ENCODE peak calls at places on chromosomes 1 and 21, in nine cellular contexts. One of them, this sample, is unnamed.

GRCh38 chr1:219699870-219700269 is 87.0 kb upstream of the ZC3H11B start:
- DNase-seq in SJSA1: no peak
- DNase-seq in A549: no peak
- DNase-seq in GM12864: no peak
- DNase-seq in brain microvascular endothelial cell: peak; percentile 88
- DNase-seq in mammary epithelial cell: peak; percentile 40
- DNase-seq in endodermal cell: no peak
- DNase-seq in HepG2: no peak
- DNase-seq in adrenal gland: no peak
- DNase-seq in this sample: no peak

GRCh38 chr1:169487561-169487960 is 1.8 kb upstream of the SLC19A2 start:
- DNase-seq in SJSA1: peak; percentile 33
- DNase-seq in A549: no peak
- DNase-seq in GM12864: no peak
- DNase-seq in brain microvascular endothelial cell: no peak
- DNase-seq in mammary epithelial cell: no peak
- DNase-seq in endodermal cell: no peak
- DNase-seq in HepG2: no peak
- DNase-seq in adrenal gland: no peak
- DNase-seq in this sample: no peak

GRCh38 chr1:164440222-164440621 is 118.8 kb upstream of the PBX1 start:
- DNase-seq in SJSA1: peak; percentile 39
- DNase-seq in A549: peak; percentile 42
- DNase-seq in GM12864: no peak
- DNase-seq in brain microvascular endothelial cell: peak; percentile 18
- DNase-seq in mammary epithelial cell: no peak
- DNase-seq in endodermal cell: peak; percentile 59
- DNase-seq in HepG2: no peak
- DNase-seq in adrenal gland: peak; percentile 71
- DNase-seq in this sample: peak; percentile 35

GRCh38 chr21:30408782-30409494 is 13.1 kb downstream of the KRTAP13-1 start:
- DNase-seq in SJSA1: peak; percentile 6
- DNase-seq in A549: peak; percentile 72
- DNase-seq in GM12864: no peak
- DNase-seq in brain microvascular endothelial cell: peak; percentile 47
- DNase-seq in mammary epithelial cell: peak; percentile 83
- DNase-seq in endodermal cell: peak; percentile 97
- DNase-seq in HepG2: peak; percentile 14
- DNase-seq in adrenal gland: no peak
- DNase-seq in this sample: peak; percentile 61

GRCh38 chr1:206809504-206810084 is 37.3 kb upstream of the IL10 start:
- DNase-seq in SJSA1: peak; percentile 30
- DNase-seq in A549: peak; percentile 44
- DNase-seq in GM12864: no peak
- DNase-seq in brain microvascular endothelial cell: peak; percentile 33
- DNase-seq in mammary epithelial cell: peak; percentile 38
- DNase-seq in endodermal cell: peak; percentile 68
- DNase-seq in HepG2: peak; percentile 10
- DNase-seq in adrenal gland: peak; percentile 60
- DNase-seq in this sample: no peak

GRCh38 chr1:175530167-175530566 is 213.2 kb downstream of the TNR start:
- DNase-seq in SJSA1: no peak
- DNase-seq in A549: no peak
- DNase-seq in GM12864: no peak
- DNase-seq in brain microvascular endothelial cell: no peak
- DNase-seq in mammary epithelial cell: no peak
- DNase-seq in endodermal cell: peak; percentile 48
- DNase-seq in HepG2: no peak
- DNase-seq in adrenal gland: no peak
- DNase-seq in this sample: peak; percentile 37

GRCh38 chr1:15974855-15975254 is 1.0 kb downstream of the ZBTB17 start:
- DNase-seq in SJSA1: no peak
- DNase-seq in A549: no peak
- DNase-seq in GM12864: peak; percentile 60
- DNase-seq in brain microvascular endothelial cell: no peak
- DNase-seq in mammary epithelial cell: peak; percentile 53
- DNase-seq in endodermal cell: no peak
- DNase-seq in HepG2: no peak
- DNase-seq in adrenal gland: no peak
- DNase-seq in this sample: no peak

GRCh38 chr1:16442273-16442672 is 1.7 kb downstream of the NECAP2 start:
- DNase-seq in SJSA1: no peak
- DNase-seq in A549: no peak
- DNase-seq in GM12864: no peak
- DNase-seq in brain microvascular endothelial cell: no peak
- DNase-seq in mammary epithelial cell: no peak
- DNase-seq in endodermal cell: no peak
- DNase-seq in HepG2: no peak
- DNase-seq in adrenal gland: no peak
- DNase-seq in this sample: no peak

GRCh38 chr1:38696371-38696770 is 163.2 kb downstream of the RRAGC start:
- DNase-seq in SJSA1: no peak
- DNase-seq in A549: no peak
- DNase-seq in GM12864: no peak
- DNase-seq in brain microvascular endothelial cell: no peak
- DNase-seq in mammary epithelial cell: no peak
- DNase-seq in endodermal cell: no peak
- DNase-seq in HepG2: no peak
- DNase-seq in adrenal gland: no peak
- DNase-seq in this sample: no peak

GRCh38 chr1:52195161-52195560 is 53.3 kb downstream of the ZFYVE9 start:
- DNase-seq in SJSA1: no peak
- DNase-seq in A549: no peak
- DNase-seq in GM12864: no peak
- DNase-seq in brain microvascular endothelial cell: no peak
- DNase-seq in mammary epithelial cell: no peak
- DNase-seq in endodermal cell: no peak
- DNase-seq in HepG2: no peak
- DNase-seq in adrenal gland: no peak
- DNase-seq in this sample: no peak

GRCh38 chr1:101130673-101131072 is 105.1 kb upstream of the DPH5 start:
- DNase-seq in SJSA1: no peak
- DNase-seq in A549: no peak
- DNase-seq in GM12864: no peak
- DNase-seq in brain microvascular endothelial cell: peak; percentile 27
- DNase-seq in mammary epithelial cell: peak; percentile 16
- DNase-seq in endodermal cell: no peak
- DNase-seq in HepG2: no peak
- DNase-seq in adrenal gland: no peak
- DNase-seq in this sample: no peak

GRCh38 chr1:21337931-21338567 is 47.8 kb upstream of the ECE1 start:
- DNase-seq in SJSA1: no peak
- DNase-seq in A549: peak; percentile 48
- DNase-seq in GM12864: no peak
- DNase-seq in brain microvascular endothelial cell: no peak
- DNase-seq in mammary epithelial cell: no peak
- DNase-seq in endodermal cell: no peak
- DNase-seq in HepG2: no peak
- DNase-seq in adrenal gland: peak; percentile 99
- DNase-seq in this sample: no peak

GRCh38 chr1:65343286-65343685 is 33.9 kb downstream of the DNAJC6 start:
- DNase-seq in SJSA1: no peak
- DNase-seq in A549: peak; percentile 4
- DNase-seq in GM12864: no peak
- DNase-seq in brain microvascular endothelial cell: peak; percentile 31
- DNase-seq in mammary epithelial cell: peak; percentile 91
- DNase-seq in endodermal cell: no peak
- DNase-seq in HepG2: no peak
- DNase-seq in adrenal gland: no peak
- DNase-seq in this sample: no peak

GRCh38 chr1:186531561-186532165 is 70.7 kb upstream of the PDC start:
- DNase-seq in SJSA1: no peak
- DNase-seq in A549: no peak
- DNase-seq in GM12864: no peak
- DNase-seq in brain microvascular endothelial cell: peak; percentile 85
- DNase-seq in mammary epithelial cell: peak; percentile 35
- DNase-seq in endodermal cell: no peak
- DNase-seq in HepG2: no peak
- DNase-seq in adrenal gland: no peak
- DNase-seq in this sample: no peak

GRCh38 chr1:38037481-38037939 is 9.1 kb downstream of the POU3F1 start:
- DNase-seq in SJSA1: no peak
- DNase-seq in A549: no peak
- DNase-seq in GM12864: no peak
- DNase-seq in brain microvascular endothelial cell: no peak
- DNase-seq in mammary epithelial cell: no peak
- DNase-seq in endodermal cell: no peak
- DNase-seq in HepG2: no peak
- DNase-seq in adrenal gland: no peak
- DNase-seq in this sample: peak; percentile 44

GRCh38 chr1:222582099-222582774 is 7.5 kb downstream of the TAF1A start:
- DNase-seq in SJSA1: peak; percentile 8
- DNase-seq in A549: no peak
- DNase-seq in GM12864: no peak
- DNase-seq in brain microvascular endothelial cell: no peak
- DNase-seq in mammary epithelial cell: peak; percentile 84
- DNase-seq in endodermal cell: no peak
- DNase-seq in HepG2: peak; percentile 19
- DNase-seq in adrenal gland: no peak
- DNase-seq in this sample: no peak

DNA sequence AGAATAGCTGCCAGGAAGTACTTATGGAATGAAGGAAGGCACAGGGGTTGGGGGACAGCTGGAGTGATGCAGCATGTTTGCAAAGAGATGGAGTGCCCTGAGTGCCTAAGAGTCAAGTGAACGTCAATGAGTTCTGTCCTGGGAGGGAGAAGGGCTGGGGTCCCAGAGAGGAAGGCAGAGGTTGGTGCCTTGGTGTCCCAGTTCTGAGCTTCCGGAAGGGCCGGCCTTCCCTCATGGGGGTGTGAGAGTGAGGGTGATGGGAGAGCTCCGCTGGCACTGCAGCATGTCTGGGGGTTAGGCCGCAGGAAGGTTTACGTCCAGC is 17.6 kb downstream of the NES start:
- DNase-seq in SJSA1: no peak
- DNase-seq in A549: no peak
- DNase-seq in GM12864: no peak
- DNase-seq in brain microvascular endothelial cell: no peak
- DNase-seq in mammary epithelial cell: no peak
- DNase-seq in endodermal cell: no peak
- DNase-seq in HepG2: no peak
- DNase-seq in adrenal gland: no peak
- DNase-seq in this sample: no peak
- H3K4me3 ChIP-seq in SJSA1: no peak overlapping the region
- H3K4me3 ChIP-seq in A549: peak overlapping the region; percentile 37
- H3K4me3 ChIP-seq in GM12864: peak overlapping the region; percentile 35
- H3K4me3 ChIP-seq in brain microvascular endothelial cell: peak overlapping the region; percentile 20
- H3K4me3 ChIP-seq in mammary epithelial cell: no peak overlapping the region
- H3K4me3 ChIP-seq in endodermal cell: no peak overlapping the region
- H3K4me3 ChIP-seq in HepG2: peak overlapping the region; percentile 72
- H3K4me3 ChIP-seq in adrenal gland: peak overlapping the region; percentile 53
- H3K4me3 ChIP-seq in this sample: no peak overlapping the region

GRCh38 chr1:19390166-19390850 is 78.2 kb downstream of the SLC66A1 start:
- DNase-seq in SJSA1: no peak
- DNase-seq in A549: no peak
- DNase-seq in GM12864: no peak
- DNase-seq in brain microvascular endothelial cell: no peak
- DNase-seq in mammary epithelial cell: no peak
- DNase-seq in endodermal cell: no peak
- DNase-seq in HepG2: no peak
- DNase-seq in adrenal gland: no peak
- DNase-seq in this sample: no peak
- H3K4me3 ChIP-seq in SJSA1: no peak overlapping the region
- H3K4me3 ChIP-seq in A549: no peak overlapping the region
- H3K4me3 ChIP-seq in GM12864: no peak overlapping the region
- H3K4me3 ChIP-seq in brain microvascular endothelial cell: no peak overlapping the region
- H3K4me3 ChIP-seq in mammary epithelial cell: no peak overlapping the region
- H3K4me3 ChIP-seq in endodermal cell: no peak overlapping the region
- H3K4me3 ChIP-seq in HepG2: no peak overlapping the region
- H3K4me3 ChIP-seq in adrenal gland: no peak overlapping the region
- H3K4me3 ChIP-seq in this sample: no peak overlapping the region

GRCh38 chr1:6450005-6450450 is 15.9 kb downstream of the TNFRSF25 start:
- DNase-seq in SJSA1: no peak
- DNase-seq in A549: no peak
- DNase-seq in GM12864: no peak
- DNase-seq in brain microvascular endothelial cell: no peak
- DNase-seq in mammary epithelial cell: no peak
- DNase-seq in endodermal cell: no peak
- DNase-seq in HepG2: peak; percentile 24
- DNase-seq in adrenal gland: no peak
- DNase-seq in this sample: no peak

GRCh38 chr1:6447016-6447817 is 18.8 kb downstream of the TNFRSF25 start:
- DNase-seq in SJSA1: no peak
- DNase-seq in A549: no peak
- DNase-seq in GM12864: no peak
- DNase-seq in brain microvascular endothelial cell: no peak
- DNase-seq in mammary epithelial cell: no peak
- DNase-seq in endodermal cell: peak; percentile 90
- DNase-seq in HepG2: peak; percentile 86
- DNase-seq in adrenal gland: no peak
- DNase-seq in this sample: peak; percentile 89

GRCh38 chr1:6446665-6447015 is 19.3 kb downstream of the TNFRSF25 start:
- DNase-seq in SJSA1: no peak
- DNase-seq in A549: no peak
- DNase-seq in GM12864: no peak
- DNase-seq in brain microvascular endothelial cell: no peak
- DNase-seq in mammary epithelial cell: no peak
- DNase-seq in endodermal cell: no peak
- DNase-seq in HepG2: no peak
- DNase-seq in adrenal gland: no peak
- DNase-seq in this sample: no peak

GRCh38 chr1:6448749-6449631 is 17.0 kb downstream of the TNFRSF25 start:
- DNase-seq in SJSA1: no peak
- DNase-seq in A549: no peak
- DNase-seq in GM12864: no peak
- DNase-seq in brain microvascular endothelial cell: no peak
- DNase-seq in mammary epithelial cell: no peak
- DNase-seq in endodermal cell: peak; percentile 89
- DNase-seq in HepG2: peak; percentile 50
- DNase-seq in adrenal gland: no peak
- DNase-seq in this sample: peak; percentile 87

GRCh38 chr1:6447818-6448748 is 17.9 kb downstream of the TNFRSF25 start:
- DNase-seq in SJSA1: no peak
- DNase-seq in A549: no peak
- DNase-seq in GM12864: no peak
- DNase-seq in brain microvascular endothelial cell: no peak
- DNase-seq in mammary epithelial cell: no peak
- DNase-seq in endodermal cell: peak; percentile 98
- DNase-seq in HepG2: peak; percentile 81
- DNase-seq in adrenal gland: no peak
- DNase-seq in this sample: peak; percentile 96
- H3K4me3 ChIP-seq in SJSA1: no peak overlapping the region
- H3K4me3 ChIP-seq in A549: peak overlapping the region; percentile 19
- H3K4me3 ChIP-seq in GM12864: no peak overlapping the region
- H3K4me3 ChIP-seq in brain microvascular endothelial cell: no peak overlapping the region
- H3K4me3 ChIP-seq in mammary epithelial cell: no peak overlapping the region
- H3K4me3 ChIP-seq in endodermal cell: peak overlapping the region; percentile 66
- H3K4me3 ChIP-seq in HepG2: peak overlapping the region; percentile 78
- H3K4me3 ChIP-seq in adrenal gland: no peak overlapping the region
- H3K4me3 ChIP-seq in this sample: peak overlapping the region; percentile 56

DNA sequence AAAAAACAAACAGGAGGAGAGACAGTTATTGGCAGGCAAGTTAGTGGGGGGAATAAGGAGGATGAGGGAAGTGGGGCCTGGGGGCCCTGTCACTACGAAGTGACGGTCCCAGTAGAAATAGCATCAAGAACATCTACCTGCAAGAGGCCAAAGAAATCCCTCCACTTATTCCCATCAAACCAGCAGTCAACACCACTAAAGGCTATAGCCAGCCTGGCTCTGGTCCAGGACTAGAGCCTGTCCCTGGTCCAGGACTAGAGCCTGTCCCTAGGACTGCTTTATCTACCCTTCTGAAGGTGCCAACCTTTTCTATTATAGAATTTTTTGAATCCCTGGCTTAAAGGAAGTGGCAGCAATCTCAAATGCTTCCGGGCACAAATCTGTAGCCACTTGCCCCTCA is 3.2 kb downstream of the KLF18 start:
- DNase-seq in SJSA1: no peak
- DNase-seq in A549: no peak
- DNase-seq in GM12864: no peak
- DNase-seq in brain microvascular endothelial cell: no peak
- DNase-seq in mammary epithelial cell: no peak
- DNase-seq in endodermal cell: no peak
- DNase-seq in HepG2: no peak
- DNase-seq in adrenal gland: no peak
- DNase-seq in this sample: no peak
- H3K4me3 ChIP-seq in SJSA1: no peak overlapping the region
- H3K4me3 ChIP-seq in A549: no peak overlapping the region
- H3K4me3 ChIP-seq in GM12864: no peak overlapping the region
- H3K4me3 ChIP-seq in brain microvascular endothelial cell: no peak overlapping the region
- H3K4me3 ChIP-seq in mammary epithelial cell: no peak overlapping the region
- H3K4me3 ChIP-seq in endodermal cell: no peak overlapping the region
- H3K4me3 ChIP-seq in HepG2: no peak overlapping the region
- H3K4me3 ChIP-seq in adrenal gland: no peak overlapping the region
- H3K4me3 ChIP-seq in this sample: no peak overlapping the region